ENCODE peak calls at places on chromosome 21, in eight cellular contexts. X is Panc1, N is spleen, Y is Peyer's patch, J is colonic mucosa, T is SJSA1, R is thoracic aorta, O is testis. Q is an unnamed sample. For H3K36me3 and H3K4me1, the result is how much of the 10 kb centered on the place peaks cover.

GRCh38 chr21:16070207-16070651 is 340.4 kb downstream of the USP25 start:
- DNase-seq in X (no peak), N (no peak), Y (no peak), J (no peak), T (no peak), R (no peak), O (no peak), Q (no peak)

GRCh38 chr21:42833439-42833815 is 45.9 kb downstream of the WDR4 start:
- DNase-seq in X (no peak), N (peak), Y (peak), J (peak), T (no peak), R (no peak), O (no peak), Q (no peak)

GRCh38 chr21:14538477-14538876 is 7.6 kb downstream of the SAMSN1 start:
- DNase-seq in X (no peak), N (no peak), Y (no peak), J (no peak), T (no peak), R (no peak), O (no peak), Q (no peak)

GRCh38 chr21:23887709-23888303 is 1719.5 kb downstream of the MRPL39 start:
- DNase-seq in X (no peak), N (peak), Y (peak), J (no peak), T (no peak), R (no peak), O (no peak), Q (no peak)

GRCh38 chr21:26800455-26801454 is 44.5 kb downstream of the ADAMTS1 start:
- DNase-seq in X (no peak), N (no peak), Y (no peak), J (no peak), T (no peak), R (no peak), O (peak), Q (no peak)

GRCh38 chr21:43012596-43012995 is 38.2 kb downstream of the PKNOX1 start:
- DNase-seq in X (no peak), N (no peak), Y (no peak), J (no peak), T (no peak), R (no peak), O (no peak), Q (no peak)

GRCh38 chr21:27622636-27623035 is 655.7 kb upstream of the ADAMTS5 start:
- DNase-seq in X (no peak), N (no peak), Y (no peak), J (no peak), T (no peak), R (no peak), O (no peak), Q (no peak)

GRCh38 chr21:24514081-24514733 is 1093.1 kb downstream of the MRPL39 start:
- DNase-seq in X (peak), N (no peak), Y (no peak), J (no peak), T (no peak), R (no peak), O (no peak), Q (no peak)

GRCh38 chr21:42465008-42465878 is 30.8 kb downstream of the RSPH1 start:
- DNase-seq in X (no peak), N (no peak), Y (peak), J (peak), T (no peak), R (no peak), O (no peak), Q (no peak)

GRCh38 chr21:39671986-39672385 is 59.2 kb downstream of the B3GALT5 start:
- DNase-seq in X (no peak), N (no peak), Y (no peak), J (no peak), T (peak), R (no peak), O (no peak), Q (no peak)

GRCh38 chr21:15775981-15776380 is 46.2 kb downstream of the USP25 start:
- DNase-seq in X (no peak), N (no peak), Y (no peak), J (no peak), T (no peak), R (no peak), O (no peak), Q (no peak)

GRCh38 chr21:25717491-25718139 is 17.1 kb downstream of the ATP5PF start:
- DNase-seq in X (no peak), N (no peak), Y (no peak), J (no peak), T (no peak), R (no peak), O (no peak), Q (no peak)

GRCh38 chr21:28745131-28746055 is 247.3 kb downstream of the LTN1 start:
- DNase-seq in X (peak), N (peak), Y (peak), J (peak), T (peak), R (no peak), O (peak), Q (peak)

GRCh38 chr21:43269461-43269860 is 100.7 kb downstream of the CRYAA start:
- DNase-seq in X (no peak), N (peak), Y (no peak), J (no peak), T (no peak), R (no peak), O (no peak), Q (peak)

GRCh38 chr21:43608225-43608624 is 51.1 kb downstream of the HSF2BP start:
- DNase-seq in X (no peak), N (no peak), Y (no peak), J (no peak), T (no peak), R (no peak), O (no peak), Q (no peak)

GRCh38 chr21:31347435-31348032 is 3.5 kb upstream of the TIAM1 start:
- DNase-seq in X (no peak), N (no peak), Y (no peak), J (no peak), T (no peak), R (no peak), O (no peak), Q (no peak)

GRCh38 chr21:42775891-42776290 is 103.4 kb downstream of the WDR4 start:
- DNase-seq in X (no peak), N (no peak), Y (no peak), J (no peak), T (no peak), R (no peak), O (no peak), Q (no peak)

GRCh38 chr21:15564907-15565306 is 164.9 kb upstream of the USP25 start:
- DNase-seq in X (no peak), N (no peak), Y (no peak), J (no peak), T (no peak), R (no peak), O (no peak), Q (no peak)

GRCh38 chr21:39630827-39631226 is 18.1 kb downstream of the B3GALT5 start:
- DNase-seq in X (no peak), N (no peak), Y (no peak), J (no peak), T (no peak), R (no peak), O (no peak), Q (no peak)

GRCh38 chr21:15837603-15838002 is 107.8 kb downstream of the USP25 start:
- DNase-seq in X (no peak), N (no peak), Y (no peak), J (no peak), T (no peak), R (no peak), O (no peak), Q (no peak)

GRCh38 chr21:29104239-29104708 is 26.2 kb upstream of the MAP3K7CL start:
- DNase-seq in X (no peak), N (no peak), Y (no peak), J (no peak), T (no peak), R (no peak), O (no peak), Q (no peak)

GRCh38 chr21:43333301-43334062 is 93.4 kb downstream of the SIK1 start:
- DNase-seq in X (no peak), N (no peak), Y (no peak), J (no peak), T (peak), R (no peak), O (peak), Q (no peak)

GRCh38 chr21:39581414-39581813 is 31.3 kb upstream of the B3GALT5 start:
- DNase-seq in X (no peak), N (no peak), Y (no peak), J (no peak), T (no peak), R (no peak), O (no peak), Q (no peak)

GRCh38 chr21:38989745-38990423 is 184.2 kb downstream of the ETS2 start:
- DNase-seq in X (no peak), N (no peak), Y (no peak), J (no peak), T (peak), R (no peak), O (no peak), Q (no peak)

GRCh38 chr21:16419188-16419874 is 689.5 kb downstream of the USP25 start:
- DNase-seq in X (no peak), N (no peak), Y (peak), J (peak), T (peak), R (peak), O (peak), Q (no peak)

GRCh38 chr21:36661511-36662309 is 37.2 kb upstream of the SIM2 start:
- DNase-seq in X (no peak), N (no peak), Y (no peak), J (peak), T (peak), R (no peak), O (peak), Q (no peak)

GRCh38 chr21:18529253-18529652 is 125.7 kb upstream of the TMPRSS15 start:
- DNase-seq in X (peak), N (no peak), Y (no peak), J (no peak), T (no peak), R (no peak), O (no peak), Q (no peak)

GRCh38 chr21:36491191-36491916 is 11.4 kb upstream of the CLDN14 start:
- DNase-seq in X (no peak), N (no peak), Y (no peak), J (peak), T (no peak), R (no peak), O (no peak), Q (no peak)

GRCh38 chr21:17045214-17045835 is 467.5 kb upstream of the CXADR start:
- DNase-seq in X (no peak), N (no peak), Y (no peak), J (no peak), T (no peak), R (no peak), O (no peak), Q (no peak)

GRCh38 chr21:31358148-31358547 is 14.1 kb upstream of the TIAM1 start:
- DNase-seq in X (no peak), N (no peak), Y (no peak), J (no peak), T (no peak), R (no peak), O (no peak), Q (no peak)

GRCh38 chr21:37886120-37886519 is 30.1 kb downstream of the KCNJ6 start:
- DNase-seq in X (no peak), N (no peak), Y (no peak), J (no peak), T (no peak), R (no peak), O (no peak), Q (no peak)

GRCh38 chr21:42559326-42559725 is 45.7 kb downstream of the SLC37A1 start:
- DNase-seq in X (no peak), N (peak), Y (peak), J (no peak), T (no peak), R (no peak), O (no peak), Q (no peak)

GRCh38 chr21:37145635-37146111 is 72.6 kb downstream of the TTC3 start:
- DNase-seq in X (no peak), N (no peak), Y (no peak), J (no peak), T (no peak), R (no peak), O (no peak), Q (no peak)

GRCh38 chr21:43602277-43603229 is 56.7 kb downstream of the HSF2BP start:
- DNase-seq in X (no peak), N (no peak), Y (no peak), J (no peak), T (no peak), R (no peak), O (no peak), Q (no peak)

GRCh38 chr21:43603641-43604504 is 55.4 kb downstream of the HSF2BP start:
- DNase-seq in X (no peak), N (no peak), Y (no peak), J (no peak), T (peak), R (no peak), O (no peak), Q (no peak)

GRCh38 chr21:20789696-20790095 is 208.5 kb upstream of the NCAM2 start:
- DNase-seq in X (no peak), N (no peak), Y (no peak), J (no peak), T (no peak), R (no peak), O (no peak), Q (no peak)

GRCh38 chr21:32101206-32101763 is 177.6 kb downstream of the MIS18A start:
- DNase-seq in X (no peak), N (no peak), Y (no peak), J (no peak), T (no peak), R (no peak), O (no peak), Q (no peak)

DNA sequence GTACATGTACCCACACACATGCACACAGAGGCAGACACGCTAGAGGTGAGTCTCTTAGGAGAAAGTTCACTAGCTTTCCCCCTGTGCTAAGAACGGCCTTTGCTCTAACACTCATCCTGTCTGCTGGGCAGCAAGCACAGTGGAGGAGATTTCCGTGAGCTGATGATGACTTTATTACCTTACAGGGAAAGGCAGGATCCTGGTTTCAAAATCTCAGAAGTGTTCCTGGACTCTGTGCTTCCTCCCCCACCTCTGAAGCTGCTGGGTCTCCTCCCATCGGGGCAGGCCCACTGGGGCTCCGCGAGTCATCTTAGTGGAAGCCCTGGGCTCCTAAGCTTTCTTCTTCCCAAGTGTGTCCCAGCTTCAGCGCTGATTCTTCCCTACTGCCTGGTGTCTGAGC is 2.7 kb downstream of the FAM3B start:
- DNase-seq in X (no peak), N (no peak), Y (peak), J (peak), T (no peak), R (no peak), O (no peak), Q (no peak)
- H3K27ac ChIP-seq in X (no peak), N (no peak), Y (peak), J (no peak), T (no peak), R (no peak), O (no peak), Q (no peak)

GRCh38 chr21:45637883-45638282 is 5.6 kb upstream of the PCBP3 start:
- DNase-seq in X (no peak), N (no peak), Y (no peak), J (no peak), T (no peak), R (no peak), O (no peak), Q (no peak)
- H3K36me3 ChIP-seq in X (under half), N (under half), Y (under half), J (under half), T (under half), R (under half), O (under half), Q (under half)

DNA sequence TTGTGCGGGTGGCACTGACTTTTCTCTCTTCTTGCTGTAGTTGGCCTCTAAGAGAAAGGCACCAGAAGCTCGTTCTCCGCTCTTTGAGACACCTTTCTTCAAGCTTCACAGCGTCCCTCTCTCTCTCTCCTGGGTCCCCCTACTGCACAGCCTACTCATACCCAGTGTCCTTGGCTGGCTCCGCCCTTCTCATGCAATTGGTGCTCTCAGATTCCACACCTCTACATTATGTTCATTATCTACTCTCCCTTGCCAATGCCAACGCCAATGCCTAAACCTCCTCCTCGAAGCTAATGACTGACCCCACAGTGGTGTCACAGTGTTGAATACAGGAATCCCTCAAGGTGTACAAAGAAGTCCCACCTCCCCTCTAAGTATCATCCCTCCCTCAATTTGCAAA is 4.8 kb upstream of the DNAJC28 start:
- DNase-seq in X (no peak), N (no peak), Y (no peak), J (no peak), T (no peak), R (no peak), O (no peak), Q (no peak)
- H3K4me1 ChIP-seq in X (under half), N (under half), Y (under half), J (under half), T (under half), R (under half), O (under half), Q (under half)

DNA sequence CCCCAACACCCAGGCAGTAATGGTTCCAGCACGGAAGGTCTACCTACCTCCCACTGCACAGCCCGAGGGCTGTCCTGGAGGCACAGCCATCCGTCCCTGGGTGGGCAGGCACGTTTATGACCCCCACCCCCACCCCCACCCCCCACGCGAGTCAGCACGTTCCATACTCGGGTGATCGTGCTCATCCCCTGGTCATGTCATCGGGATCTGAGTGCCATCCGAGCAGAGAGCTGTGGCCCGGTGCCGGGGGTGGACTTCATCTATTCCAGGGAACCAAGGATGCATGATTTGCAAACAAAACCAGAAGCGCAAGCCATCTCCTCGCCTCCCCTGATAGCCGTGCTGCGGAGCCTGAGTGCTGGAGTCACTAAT is 1.1 kb downstream of the TSPEAR start:
- DNase-seq in X (no peak), N (no peak), Y (no peak), J (no peak), T (peak), R (no peak), O (no peak), Q (no peak)
- H3K27ac ChIP-seq in X (no peak), N (no peak), Y (no peak), J (no peak), T (no peak), R (no peak), O (no peak), Q (no peak)

GRCh38 chr21:41000838-41001237 is 153.9 kb upstream of the DSCAM start:
- DNase-seq in X (no peak), N (no peak), Y (no peak), J (no peak), T (no peak), R (no peak), O (no peak), Q (no peak)
- H3K36me3 ChIP-seq in X (under half), N (under half), Y (under half), J (under half), T (under half), R (under half), O (under half), Q (under half)

GRCh38 chr21:35210093-35210492 is 161.0 kb upstream of the RUNX1 start:
- DNase-seq in X (no peak), N (no peak), Y (no peak), J (no peak), T (no peak), R (no peak), O (no peak), Q (no peak)
- H3K4me1 ChIP-seq in X (under half), N (under half), Y (under half), J (under half), T (under half), R (under half), O (under half), Q (under half)